ENCODE peak calls at places on chromosomes 7 and 10, in seven cellular contexts. Y is activated CD8-positive, alpha-beta memory T cell treated with anti-CD3 and anti-CD28 coated beads for 1 hour; B is left cardiac atrium; H is NCI-H1417 treated with DMSO at 0.1 percent for 48 hours; U is Caki2; T is AG08395; N is HTR-8/SVneo. C is an unnamed sample.

GRCh38 chr7:73340514-73340913 is 12.6 kb downstream of the FKBP6 start:
- DNase-seq in H (no peak), N (no peak), B (no peak), T (no peak), Y (no peak), U (no peak), C (no peak)

GRCh38 chr7:55034776-55035175 is 16.0 kb downstream of the EGFR start:
- DNase-seq in N (no peak), H (no peak), U (no peak), B (no peak), T (no peak), Y (no peak), C (no peak)

GRCh38 chr7:50962281-50962883 is 179.7 kb upstream of the GRB10 start:
- DNase-seq in H (no peak), N (no peak), U (no peak), B (no peak), T (no peak), Y (no peak), C (no peak)

GRCh38 chr10:52394246-52394645 is 80.2 kb downstream of the DKK1 start:
- DNase-seq in T (no peak), H (no peak), B (no peak), Y (no peak), N (no peak), U (no peak), C (no peak)

GRCh38 chr7:45173596-45174327 is 16.2 kb downstream of the RAMP3 start:
- DNase-seq in N (no peak), T (no peak), Y (no peak), B (peak), U (no peak), H (no peak), C (no peak)

GRCh38 chr7:146116452-146117219 is at the start of gene CNTNAP2:
- DNase-seq in H (peak), N (no peak), B (peak), U (peak), T (peak), Y (no peak), C (peak)

GRCh38 chr10:22803201-22803895 is 89.0 kb upstream of the PIP4K2A start:
- DNase-seq in T (peak), H (no peak), B (no peak), U (no peak), Y (no peak), N (no peak), C (peak)

GRCh38 chr7:68213838-68214237 is 1217.2 kb downstream of the TYW1 start:
- DNase-seq in Y (no peak), B (no peak), T (no peak), H (no peak), U (no peak), N (no peak), C (no peak)

GRCh38 chr10:61882621-61883375 is 18.7 kb upstream of the ARID5B start:
- DNase-seq in B (no peak), H (no peak), T (no peak), N (no peak), U (no peak), Y (no peak), C (no peak)

GRCh38 chr10:86077271-86077670 is 289.3 kb downstream of the GRID1 start:
- DNase-seq in N (no peak), Y (no peak), T (no peak), H (no peak), B (no peak), U (no peak), C (no peak)

GRCh38 chr7:158904599-158904998 is 48.2 kb downstream of the DYNC2I1 start:
- DNase-seq in H (no peak), B (no peak), Y (no peak), N (no peak), T (no peak), U (no peak), C (no peak)

GRCh38 chr10:96840841-96841518 is 8.9 kb downstream of the LCOR start:
- DNase-seq in N (no peak), U (peak), T (no peak), H (no peak), B (no peak), Y (no peak), C (no peak)

GRCh38 chr7:4776160-4776623 is 769 bp downstream of the AP5Z1 start:
- DNase-seq in T (no peak), Y (no peak), U (no peak), N (no peak), H (no peak), B (no peak), C (no peak)

GRCh38 chr10:86665218-86665607 is 3.1 kb upstream of the LDB3 start:
- DNase-seq in U (no peak), T (no peak), Y (no peak), N (no peak), H (no peak), B (no peak), C (no peak)

GRCh38 chr10:92590623-92591549 is 2.0 kb upstream of the KIF11 start:
- DNase-seq in H (no peak), T (peak), N (peak), U (peak), B (peak), Y (no peak), C (peak)

GRCh38 chr10:24944512-24945255 is 7.7 kb downstream of the PRTFDC1 start:
- DNase-seq in N (no peak), U (peak), T (peak), H (no peak), Y (no peak), B (no peak), C (no peak)

GRCh38 chr10:47330366-47330765 is 8.1 kb downstream of the GDF2 start:
- DNase-seq in N (no peak), T (no peak), Y (no peak), U (no peak), H (no peak), B (no peak), C (no peak)

GRCh38 chr10:97514344-97514743 is 15.6 kb downstream of the UBTD1 start:
- DNase-seq in H (no peak), B (no peak), T (no peak), N (no peak), Y (no peak), U (no peak), C (no peak)

GRCh38 chr10:117996709-117997108 is 50.0 kb downstream of the RAB11FIP2 start:
- DNase-seq in T (no peak), U (no peak), B (no peak), Y (no peak), N (no peak), H (no peak), C (no peak)

GRCh38 chr7:2843191-2843685 is 870 bp downstream of the GNA12 start:
- DNase-seq in B (peak), N (no peak), U (no peak), Y (no peak), H (no peak), T (no peak), C (no peak)

GRCh38 chr10:35642023-35642792 is at the start of gene FZD8:
- DNase-seq in N (peak), Y (peak), U (peak), B (peak), T (peak), H (no peak), C (peak)

GRCh38 chr10:97101166-97101940 is 84.4 kb downstream of the SLIT1 start:
- DNase-seq in Y (no peak), H (no peak), N (no peak), B (no peak), T (no peak), U (no peak), C (no peak)

GRCh38 chr10:73232887-73233286 is 14.2 kb downstream of the DNAJC9 start:
- DNase-seq in T (no peak), U (no peak), H (no peak), Y (no peak), N (no peak), B (no peak), C (no peak)

GRCh38 chr7:24756545-24756988 is 697 bp downstream of the GSDME start:
- DNase-seq in B (peak), H (no peak), Y (no peak), T (no peak), U (peak), N (no peak), C (no peak)

GRCh38 chr7:33073243-33073642 is 10.7 kb upstream of the NT5C3A start:
- DNase-seq in B (no peak), H (no peak), T (no peak), Y (no peak), U (no peak), N (no peak), C (no peak)

GRCh38 chr10:93954726-93955363 is 38.9 kb upstream of the PLCE1 start:
- DNase-seq in T (no peak), Y (no peak), B (no peak), H (no peak), U (no peak), N (no peak), C (no peak)

GRCh38 chr7:135147899-135148721 is at the start of gene TMEM140:
- DNase-seq in N (no peak), U (peak), H (no peak), Y (no peak), T (peak), B (no peak), C (peak)

GRCh38 chr10:59393349-59393748 is 31.0 kb upstream of the FAM13C start:
- DNase-seq in H (no peak), N (no peak), U (no peak), B (no peak), Y (no peak), T (peak), C (no peak)

GRCh38 chr7:5143106-5143505 is 46.9 kb upstream of the WIPI2 start:
- DNase-seq in N (no peak), Y (peak), U (no peak), B (no peak), H (no peak), T (no peak), C (no peak)

GRCh38 chr7:38694326-38694725 is 63.2 kb upstream of the AMPH start:
- DNase-seq in B (no peak), Y (no peak), H (no peak), U (no peak), T (no peak), N (no peak), C (no peak)

GRCh38 chr10:107865691-107866090 is 701.2 kb upstream of the SORCS1 start:
- DNase-seq in T (no peak), Y (no peak), U (no peak), N (no peak), B (no peak), H (no peak), C (no peak)

GRCh38 chr10:119509909-119510451 is 32.5 kb downstream of the RGS10 start:
- DNase-seq in T (no peak), B (peak), Y (no peak), H (no peak), U (no peak), N (no peak), C (no peak)

C was measured in AG20443.